ENCODE peak calls at places on chromosomes 4 and X, in five cellular contexts. H, O, U, G and K are unnamed samples.

GRCh38 chr4:27366424-27366823 is 505.8 kb downstream of the STIM2 start:
- DNase-seq in H (no peak), G (no peak), O (no peak), U (no peak), K (no peak)

GRCh38 chrX:43969504-43970501 is 3.4 kb downstream of the NDP start:
- DNase-seq in O (no peak), G (peak; percentile 18), H (peak; percentile 54), U (no peak), K (no peak)

GRCh38 chr4:15653430-15653829 is 1.7 kb downstream of the FBXL5 start:
- DNase-seq in O (no peak), U (no peak), G (no peak), H (no peak), K (no peak)

GRCh38 chr4:153232768-153233167 is 28.5 kb downstream of the TRIM2 start:
- DNase-seq in G (no peak), H (peak; percentile 91), O (peak; percentile 35), U (no peak), K (peak; percentile 57)

GRCh38 chrX:54029543-54030143 is 14.6 kb downstream of the PHF8 start:
- DNase-seq in U (no peak), G (no peak), O (no peak), H (no peak), K (no peak)

GRCh38 chrX:21770631-21771321 is 12.9 kb upstream of the SMPX start:
- DNase-seq in H (peak; percentile 82), U (no peak), G (no peak), O (no peak), K (peak; percentile 51)

GRCh38 chr4:179595671-179596410 is 2153.6 kb upstream of the AGA start:
- DNase-seq in G (peak; percentile 24), H (no peak), O (no peak), U (no peak), K (no peak)

GRCh38 chr4:110195561-110196205 is 2.7 kb downstream of the ELOVL6 start:
- DNase-seq in H (no peak), O (no peak), G (no peak), U (no peak), K (no peak)

GRCh38 chrX:74550295-74550802 is 64.1 kb downstream of the RLIM start:
- DNase-seq in G (peak; percentile 48), H (peak; percentile 93), U (peak; percentile 85), O (peak; percentile 55), K (peak; percentile 80)

GRCh38 chrX:2705036-2705435 is 13.9 kb downstream of the CD99 start:
- DNase-seq in H (no peak), O (no peak), U (no peak), G (peak; percentile 62), K (no peak)

GRCh38 chr4:170940043-170940724 is 850.4 kb upstream of the AADAT start:
- DNase-seq in O (no peak), G (no peak), U (no peak), H (no peak), K (no peak)

GRCh38 chrX:65750674-65751469 is 83.4 kb downstream of the MSN start:
- DNase-seq in H (no peak), U (no peak), G (no peak), O (no peak), K (no peak)

GRCh38 chrX:153386097-153386496 is 15.1 kb downstream of the PNMA6E start:
- DNase-seq in U (no peak), H (no peak), O (no peak), G (no peak), K (no peak)

GRCh38 chr4:82825425-82825824 is 26.8 kb upstream of the SCD5 start:
- DNase-seq in H (no peak), G (no peak), O (no peak), U (no peak), K (no peak)

GRCh38 chrX:121863976-121864375 is 816.6 kb downstream of the GLUD2 start:
- DNase-seq in O (no peak), U (no peak), H (no peak), G (no peak), K (no peak)

GRCh38 chr4:184747034-184747830 is 13.3 kb upstream of the CENPU start:
- DNase-seq in U (no peak), H (peak; percentile 65), G (no peak), O (peak; percentile 49), K (no peak)

GRCh38 chrX:115561605-115562491 is 874 bp downstream of the PLS3 start:
- DNase-seq in G (peak; percentile 27), H (peak; percentile 87), O (peak; percentile 5), U (peak; percentile 82), K (peak; percentile 56)

GRCh38 chr4:183962413-183962812 is 57.3 kb downstream of the STOX2 start:
- DNase-seq in G (no peak), U (no peak), O (no peak), H (no peak), K (no peak)

GRCh38 chr4:77158487-77158861 is 1.5 kb downstream of the CCNG2 start:
- DNase-seq in G (no peak), H (no peak), U (no peak), O (no peak), K (no peak)

GRCh38 chr4:77959566-77960338 is 97.1 kb downstream of the MRPL1 start:
- DNase-seq in O (peak; percentile 34), U (no peak), G (peak; percentile 34), H (no peak), K (peak; percentile 33)

GRCh38 chr4:37928896-37929537 is 31.2 kb upstream of the PTTG2 start:
- DNase-seq in H (no peak), U (no peak), O (no peak), G (no peak), K (no peak)

GRCh38 chr4:24471623-24472510 is 112.5 kb downstream of the DHX15 start:
- DNase-seq in G (peak; percentile 6), O (no peak), U (no peak), H (peak; percentile 87), K (peak; percentile 7)

GRCh38 chr4:183256343-183256742 is 63.7 kb downstream of the CLDN22 start:
- DNase-seq in H (no peak), O (no peak), U (no peak), G (no peak), K (no peak)

GRCh38 chr4:158068063-158068462 is 104.8 kb downstream of the GASK1B start:
- DNase-seq in G (no peak), O (no peak), H (no peak), U (no peak), K (no peak)

GRCh38 chrX:16096131-16096530 is 27.2 kb upstream of the GRPR start:
- DNase-seq in O (no peak), U (no peak), G (no peak), H (peak; percentile 71), K (no peak)

GRCh38 chr4:73606465-73606974 is 13.7 kb downstream of the RASSF6 start:
- DNase-seq in O (no peak), G (no peak), H (no peak), U (no peak), K (no peak)

GRCh38 chrX:72029473-72030411 is 102.0 kb downstream of the RTL5 start:
- DNase-seq in H (peak; percentile 49), G (peak; percentile 81), U (peak; percentile 66), O (no peak), K (peak; percentile 60)

GRCh38 chrX:134604701-134605271 is 53.5 kb downstream of the PLAC1 start:
- DNase-seq in G (no peak), H (no peak), U (no peak), O (no peak), K (peak; percentile 9)

GRCh38 chr4:147571021-147571770 is 46.0 kb upstream of the TMEM184C start:
- DNase-seq in U (no peak), O (no peak), H (no peak), G (no peak), K (no peak)

GRCh38 chrX:149962859-149963757 is 24.8 kb upstream of the EOLA2 start:
- DNase-seq in U (no peak), G (peak; percentile 41), H (peak; percentile 68), O (peak; percentile 14), K (peak; percentile 41)

GRCh38 chr4:82694106-82694505 is 104.5 kb downstream of the SCD5 start:
- DNase-seq in O (no peak), G (no peak), U (no peak), H (no peak), K (no peak)

GRCh38 chr4:126269106-126269505 is 954.4 kb downstream of the FAT4 start:
- DNase-seq in H (no peak), G (no peak), O (no peak), U (no peak), K (no peak)

GRCh38 chr4:174559894-174560293 is 37.6 kb upstream of the HPGD start:
- DNase-seq in H (peak; percentile 66), U (no peak), O (no peak), G (no peak), K (no peak)

GRCh38 chrX:102976290-102976689 is 39.2 kb downstream of the RAB40AL start:
- DNase-seq in G (no peak), H (no peak), U (no peak), O (no peak), K (no peak)

GRCh38 chrX:18898517-18898916 is 85.4 kb downstream of the PHKA2 start:
- DNase-seq in O (no peak), G (no peak), U (no peak), H (no peak), K (no peak)

GRCh38 chrX:123797543-123798447 is 62.1 kb upstream of the XIAP start:
- DNase-seq in H (peak; percentile 18), G (no peak), U (no peak), O (no peak), K (no peak)

DNA sequence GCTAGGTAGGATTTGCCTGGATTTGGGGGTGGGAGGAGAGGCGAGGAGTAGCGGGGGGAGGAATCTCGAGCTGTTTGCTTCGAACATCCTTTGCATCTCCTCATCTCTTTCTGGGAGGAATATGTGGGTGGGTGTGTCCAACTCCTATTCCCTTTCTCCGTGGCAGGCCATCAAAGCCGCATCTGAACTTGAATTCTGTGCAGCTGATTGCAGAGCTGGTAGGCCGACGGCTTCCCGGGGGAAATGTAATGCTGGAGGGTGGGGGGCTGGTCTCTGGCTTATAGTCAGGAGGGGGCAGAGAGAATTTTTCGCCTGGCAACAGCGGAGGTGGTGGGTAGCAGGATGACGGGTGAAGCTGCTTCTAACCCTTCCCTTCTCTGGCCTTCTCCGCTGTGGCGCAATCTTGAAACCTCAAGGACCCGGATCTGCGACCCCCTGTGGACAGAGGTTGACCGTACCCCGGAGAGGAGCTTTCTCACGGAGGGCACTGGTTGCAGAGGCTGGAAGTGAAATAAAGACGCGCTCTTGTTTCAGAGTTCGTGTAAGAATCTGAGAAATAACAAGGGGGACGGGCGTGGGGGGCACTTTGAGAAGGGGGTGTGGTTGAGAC is 654 bp downstream of the ZCCHC12 start:
- DNase-seq in G (no peak), U (no peak), O (no peak), H (peak; percentile 73), K (no peak)
- H3K4me3 ChIP-seq in G (peak overlapping the region; percentile 33), U (peak overlapping the region; percentile 64), O (no peak overlapping the region), H (peak overlapping the region; percentile 72), K (peak overlapping the region; percentile 35)

DNA sequence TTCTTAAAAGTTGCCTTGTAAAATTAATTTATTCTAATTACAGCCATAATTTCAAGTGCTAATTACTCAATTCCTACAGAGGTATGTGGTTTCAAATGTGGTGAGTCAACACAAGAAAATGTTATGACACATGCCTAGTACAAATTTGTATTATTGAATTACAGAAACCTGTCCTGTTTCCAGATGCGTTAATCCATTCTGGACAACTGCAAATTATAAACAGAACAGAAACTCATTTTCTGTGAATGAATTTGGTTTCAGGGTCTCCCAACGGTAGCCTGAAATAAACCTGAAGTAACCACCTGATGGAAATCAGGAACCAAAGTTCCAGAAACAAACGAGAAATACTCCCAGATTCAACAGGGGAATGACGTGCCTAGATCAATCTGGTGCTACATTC is 328.6 kb upstream of the F9 start:
- DNase-seq in H (no peak), O (no peak), U (no peak), G (no peak), K (no peak)
- H3K4me3 ChIP-seq in H (peak overlapping the region; percentile 81), O (no peak overlapping the region), U (no peak overlapping the region), G (no peak overlapping the region), K (no peak overlapping the region)

GRCh38 chr4:7753931-7754465 is 185.7 kb downstream of the AFAP1 start:
- DNase-seq in O (peak; percentile 44), U (no peak), H (no peak), G (no peak), K (no peak)
- H3K4me3 ChIP-seq in O (peak overlapping the region; percentile 50), U (no peak overlapping the region), H (no peak overlapping the region), G (no peak overlapping the region), K (no peak overlapping the region)

GRCh38 chrX:154748712-154749339 is 2.1 kb downstream of the GAB3 start:
- DNase-seq in U (no peak), H (peak; percentile 59), O (peak; percentile 72), G (no peak), K (peak; percentile 19)
- H3K4me3 ChIP-seq in U (no peak overlapping the region), H (no peak overlapping the region), O (peak overlapping the region; percentile 69), G (no peak overlapping the region), K (no peak overlapping the region)